ENCODE peak calls at places on chromosomes 4 and X, in five cellular contexts. One of them, this sample, is unnamed.

GRCh38 chrX:155995476-155995875 is 2.0 kb upstream of the IL9R start:
- DNase-seq in A549: no peak
- DNase-seq in fibroblast of the conjunctiva: no peak
- DNase-seq in GM20000: no peak
- DNase-seq in stromal cell of bone marrow: no peak
- DNase-seq in this sample: no peak

GRCh38 chrX:31132803-31133202 is 61.0 kb upstream of the FTHL17 start:
- DNase-seq in A549: no peak
- DNase-seq in fibroblast of the conjunctiva: no peak
- DNase-seq in GM20000: no peak
- DNase-seq in stromal cell of bone marrow: no peak
- DNase-seq in this sample: no peak

GRCh38 chrX:13690836-13691235 is 1.9 kb downstream of the RAB9A start:
- DNase-seq in A549: peak
- DNase-seq in fibroblast of the conjunctiva: no peak
- DNase-seq in GM20000: no peak
- DNase-seq in stromal cell of bone marrow: no peak
- DNase-seq in this sample: no peak

GRCh38 chr4:142293536-142293935 is 552.6 kb downstream of the INPP4B start:
- DNase-seq in A549: no peak
- DNase-seq in fibroblast of the conjunctiva: no peak
- DNase-seq in GM20000: no peak
- DNase-seq in stromal cell of bone marrow: no peak
- DNase-seq in this sample: no peak

GRCh38 chr4:152972821-152973613 is 36.9 kb downstream of the FHDC1 start:
- DNase-seq in A549: no peak
- DNase-seq in fibroblast of the conjunctiva: peak
- DNase-seq in GM20000: no peak
- DNase-seq in stromal cell of bone marrow: peak
- DNase-seq in this sample: no peak

GRCh38 chr4:38861791-38862190 is 5.2 kb upstream of the TLR6 start:
- DNase-seq in A549: no peak
- DNase-seq in fibroblast of the conjunctiva: no peak
- DNase-seq in GM20000: no peak
- DNase-seq in stromal cell of bone marrow: no peak
- DNase-seq in this sample: no peak

GRCh38 chrX:11351375-11352295 is 58.4 kb downstream of the AMELX start:
- DNase-seq in A549: no peak
- DNase-seq in fibroblast of the conjunctiva: no peak
- DNase-seq in GM20000: no peak
- DNase-seq in stromal cell of bone marrow: peak
- DNase-seq in this sample: no peak

GRCh38 chr4:123435246-123436113 is 38.9 kb downstream of the SPRY1 start:
- DNase-seq in A549: no peak
- DNase-seq in fibroblast of the conjunctiva: no peak
- DNase-seq in GM20000: no peak
- DNase-seq in stromal cell of bone marrow: no peak
- DNase-seq in this sample: no peak

GRCh38 chrX:1111543-1112300 is 100.7 kb downstream of the CRLF2 start:
- DNase-seq in A549: no peak
- DNase-seq in fibroblast of the conjunctiva: no peak
- DNase-seq in GM20000: no peak
- DNase-seq in stromal cell of bone marrow: no peak
- DNase-seq in this sample: no peak

GRCh38 chrX:98331407-98331806 is 1447.7 kb downstream of the RPA4 start:
- DNase-seq in A549: no peak
- DNase-seq in fibroblast of the conjunctiva: no peak
- DNase-seq in GM20000: no peak
- DNase-seq in stromal cell of bone marrow: no peak
- DNase-seq in this sample: no peak

GRCh38 chr4:165780735-165781134 is 92.3 kb upstream of the TLL1 start:
- DNase-seq in A549: no peak
- DNase-seq in fibroblast of the conjunctiva: no peak
- DNase-seq in GM20000: no peak
- DNase-seq in stromal cell of bone marrow: no peak
- DNase-seq in this sample: no peak

GRCh38 chr4:139014391-139015268 is 951 bp upstream of the NOCT start:
- DNase-seq in A549: peak
- DNase-seq in fibroblast of the conjunctiva: peak
- DNase-seq in GM20000: peak
- DNase-seq in stromal cell of bone marrow: peak
- DNase-seq in this sample: peak

GRCh38 chr4:24642941-24643628 is 58.7 kb upstream of the DHX15 start:
- DNase-seq in A549: peak
- DNase-seq in fibroblast of the conjunctiva: no peak
- DNase-seq in GM20000: no peak
- DNase-seq in stromal cell of bone marrow: no peak
- DNase-seq in this sample: no peak

GRCh38 chr4:173752610-173753009 is 222.6 kb upstream of the HAND2 start:
- DNase-seq in A549: peak
- DNase-seq in fibroblast of the conjunctiva: peak
- DNase-seq in GM20000: peak
- DNase-seq in stromal cell of bone marrow: no peak
- DNase-seq in this sample: no peak

GRCh38 chr4:138178566-138178965 is 63.6 kb downstream of the SLC7A11 start:
- DNase-seq in A549: no peak
- DNase-seq in fibroblast of the conjunctiva: peak
- DNase-seq in GM20000: no peak
- DNase-seq in stromal cell of bone marrow: peak
- DNase-seq in this sample: no peak

GRCh38 chr4:41506071-41506470 is 31.9 kb upstream of the LIMCH1 start:
- DNase-seq in A549: peak
- DNase-seq in fibroblast of the conjunctiva: no peak
- DNase-seq in GM20000: no peak
- DNase-seq in stromal cell of bone marrow: no peak
- DNase-seq in this sample: no peak

GRCh38 chrX:110162131-110162530 is 155.8 kb downstream of the AMMECR1 start:
- DNase-seq in A549: no peak
- DNase-seq in fibroblast of the conjunctiva: no peak
- DNase-seq in GM20000: no peak
- DNase-seq in stromal cell of bone marrow: no peak
- DNase-seq in this sample: no peak